ENCODE peak calls at places on chromosomes 5 and 9, in five cellular contexts. R is WERI-Rb-1; Z is lower leg skin; U is astrocyte; O is CD8-positive, alpha-beta T cell. Y is an unnamed sample.

GRCh38 chr5:128764910-128765309 is 200.4 kb upstream of the SLC27A6 start:
- DNase-seq in U (no peak), O (no peak), Z (no peak), R (no peak), Y (no peak)

GRCh38 chr5:54570923-54571322 is 53.4 kb downstream of the SNX18 start:
- DNase-seq in U (peak), O (no peak), R (no peak), Z (peak), Y (no peak)

GRCh38 chr5:126417178-126417577 is 6.0 kb upstream of the GRAMD2B start:
- DNase-seq in Z (no peak), U (no peak), R (no peak), O (no peak), Y (no peak)

GRCh38 chr5:139575313-139575646 is 14.1 kb downstream of the UBE2D2 start:
- DNase-seq in Z (no peak), R (no peak), O (no peak), U (no peak), Y (no peak)

GRCh38 chr5:138453630-138454029 is 11.6 kb upstream of the EGR1 start:
- DNase-seq in O (no peak), U (no peak), Z (no peak), R (no peak), Y (no peak)

GRCh38 chr5:126998201-126998631 is 32.1 kb downstream of the MARCHF3 start:
- DNase-seq in U (peak), O (no peak), Z (no peak), R (no peak), Y (no peak)

GRCh38 chr9:90114641-90115040 is 509.8 kb downstream of the GADD45G start:
- DNase-seq in Z (no peak), O (no peak), R (no peak), U (peak), Y (no peak)

GRCh38 chr9:111400564-111400898 is 70.5 kb upstream of the OR2K2 start:
- DNase-seq in R (no peak), O (no peak), Z (no peak), U (peak), Y (no peak)

GRCh38 chr5:90066920-90067319 is 342.6 kb downstream of the CETN3 start:
- DNase-seq in O (no peak), R (no peak), Z (no peak), U (no peak), Y (no peak)

GRCh38 chr9:110141118-110141797 is 66.7 kb downstream of the C9orf152 start:
- DNase-seq in O (no peak), R (no peak), Z (no peak), U (peak), Y (no peak)

GRCh38 chr5:151085517-151086031 is 4.7 kb upstream of the TNIP1 start:
- DNase-seq in U (no peak), R (no peak), O (no peak), Z (peak), Y (no peak)

GRCh38 chr9:130039504-130040147 is 3.4 kb downstream of the FNBP1 start:
- DNase-seq in U (no peak), O (no peak), Z (no peak), R (peak), Y (peak)

GRCh38 chr9:136482046-136482792 is 621 bp downstream of the SEC16A start:
- DNase-seq in Z (no peak), U (no peak), O (peak), R (no peak), Y (peak)

GRCh38 chr5:170479484-170479883 is 24.3 kb upstream of the KCNIP1 start:
- DNase-seq in U (no peak), Z (no peak), O (no peak), R (no peak), Y (no peak)

GRCh38 chr5:151095341-151096000 is 14.6 kb upstream of the TNIP1 start:
- DNase-seq in R (peak), U (no peak), Z (no peak), O (no peak), Y (no peak)

GRCh38 chr9:99491408-99492259 is 269.6 kb downstream of the SEC61B start:
- DNase-seq in U (peak), R (no peak), O (no peak), Z (no peak), Y (no peak)

GRCh38 chr5:45696206-45696836 is at the start of gene HCN1:
- DNase-seq in O (no peak), U (peak), Z (peak), R (peak), Y (peak)
- TF ChIP-seq CTCF in O (no peak), U (peak), Z (no peak), R (peak), Y (peak)

GRCh38 chr5:217860-218456 is at the start of the genes CCDC127 and SDHA:
- DNase-seq in U (peak), O (peak), Z (peak), R (peak), Y (peak)
- TF ChIP-seq CTCF in U (no peak), O (peak), Z (no peak), R (peak), Y (no peak)

GRCh38 chr9:7180247-7180646 is 422.5 kb downstream of the KDM4C start:
- DNase-seq in Z (no peak), O (no peak), U (no peak), R (no peak), Y (no peak)

GRCh38 chr9:7185612-7186011 is 427.8 kb downstream of the KDM4C start:
- DNase-seq in U (peak), Z (no peak), R (no peak), O (no peak), Y (no peak)

DNA sequence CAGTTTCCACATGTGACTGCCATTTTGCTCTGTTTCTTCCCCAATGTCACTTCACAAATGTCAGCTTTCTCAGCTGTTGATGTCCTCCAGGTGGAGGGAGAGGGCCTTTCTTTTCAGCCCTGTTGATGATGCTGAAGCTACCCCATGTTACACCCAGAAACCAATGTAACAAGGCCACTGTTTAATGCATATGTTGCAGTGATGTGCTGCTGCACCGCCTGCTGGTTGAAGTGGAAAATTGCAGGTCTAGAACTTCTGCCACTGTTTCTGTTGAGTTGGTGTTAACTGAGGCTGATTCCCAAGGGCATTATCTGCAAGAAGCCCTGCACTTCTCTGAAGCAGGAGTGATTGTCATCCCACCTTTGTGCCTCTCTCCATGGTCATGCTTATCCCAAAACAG is 428.4 kb downstream of the KDM4C start:
- DNase-seq in O (no peak), Z (no peak), R (no peak), U (no peak), Y (peak)
- TF ChIP-seq CTCF in O (no peak), Z (no peak), R (peak), U (peak), Y (peak)

DNA sequence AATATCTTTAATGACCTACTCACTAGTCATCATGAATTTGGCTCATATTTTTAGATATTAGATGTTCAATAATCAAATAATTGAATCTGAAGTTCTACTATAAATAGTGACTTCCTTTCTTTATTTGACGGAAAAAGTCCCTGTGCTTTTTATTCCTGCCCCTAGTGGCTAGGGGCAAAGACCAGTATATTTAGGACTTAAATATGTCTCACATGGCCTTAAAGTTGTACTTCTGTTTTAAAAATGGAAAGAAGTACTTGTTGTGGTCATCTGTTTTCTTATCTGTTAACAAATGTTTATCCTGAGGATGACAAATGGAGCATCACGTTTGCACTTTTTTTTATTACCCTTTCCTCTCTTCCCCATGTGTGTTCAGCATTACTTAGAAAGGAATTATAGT is 89.2 kb upstream of the GRHPR start:
- DNase-seq in U (no peak), O (no peak), Z (no peak), R (no peak), Y (no peak)
- TF ChIP-seq CTCF in U (no peak), O (no peak), Z (no peak), R (no peak), Y (no peak)

GRCh38 chr9:121288557-121288873 is 20.6 kb downstream of the GSN start:
- DNase-seq in O (no peak), Z (no peak), U (no peak), R (no peak), Y (no peak)

GRCh38 chr9:121288874-121289553 is 21.1 kb downstream of the GSN start:
- DNase-seq in O (no peak), U (peak), Z (no peak), R (peak), Y (peak)

GRCh38 chr9:121286688-121286972 is 18.7 kb downstream of the GSN start:
- DNase-seq in R (no peak), O (no peak), U (no peak), Z (no peak), Y (no peak)

GRCh38 chr9:121285835-121286687 is 18.1 kb downstream of the GSN start:
- DNase-seq in R (peak), Z (peak), U (peak), O (no peak), Y (peak)

DNA sequence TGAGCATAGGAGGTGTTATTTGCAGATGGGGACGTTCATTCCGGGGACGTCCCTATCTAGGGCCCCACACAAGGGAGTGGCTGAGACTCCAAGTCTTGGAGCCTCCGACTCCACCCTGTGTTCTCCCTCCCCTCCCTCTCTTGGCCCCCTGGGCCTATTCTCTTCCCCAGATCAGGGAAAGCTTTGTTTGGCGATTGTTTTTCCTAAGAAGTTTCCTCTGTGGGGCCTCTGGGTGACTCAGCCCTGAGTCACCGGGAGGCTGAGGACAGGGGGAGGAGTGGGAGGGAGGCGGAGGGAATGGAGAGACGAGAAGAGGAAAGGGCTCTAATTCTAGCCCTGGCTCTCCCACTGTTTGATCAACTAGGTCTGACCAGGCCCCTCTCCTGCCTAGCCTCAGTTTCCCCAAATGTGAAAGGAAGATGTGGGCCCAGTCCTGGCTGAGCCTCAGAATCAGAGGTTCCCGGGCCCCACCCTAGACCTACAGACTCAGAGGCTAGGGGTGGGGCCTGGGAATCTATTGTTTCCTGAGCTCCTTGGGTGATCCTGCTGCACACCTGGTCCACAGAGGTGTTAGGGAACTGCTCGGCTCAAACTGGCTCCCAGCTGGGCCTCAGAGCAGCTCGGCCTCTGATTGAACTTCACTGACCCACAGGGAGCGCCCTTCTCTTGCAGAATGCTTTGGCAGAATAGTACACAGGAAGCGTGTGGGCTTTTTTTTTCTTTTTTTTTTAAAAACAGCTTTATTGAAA is 19.2 kb downstream of the GSN start:
- DNase-seq in Z (peak), U (peak), O (no peak), R (peak), Y (peak)
- TF ChIP-seq CTCF in Z (no peak), U (no peak), O (no peak), R (peak), Y (no peak)

Y was measured in HL-60.